ENCODE peak calls at places on chromosomes 13 and 19, in nine cellular contexts. I is stimulated activated CD4-positive, alpha-beta T cell treated with anti-CD3 and anti-CD28 coated beads, TNF-alpha, amount 100 ng/mL, for 1 hour; N is brain microvascular endothelial cell; Y is mucosa of descending colon; T is activated CD4-positive, alpha-beta T cell treated with anti-CD3 and anti-CD28 coated beads, Interleukin-2, amount 10 ng/mL, durations not matched to agents 7 days and 5 days; O is T-helper 1 cell; C is cardiac fibroblast; M is naive thymus-derived CD8-positive, alpha-beta T cell; R is stimulated activated naive B cell treated with anti-CD40 and anti-IgM and Interleukin-4, amounts not matched to agents 10 μg/mL and 1 μg/mL and 100 μg/mL, for 72 hours. K is an unnamed sample.

GRCh38 chr19:18464646-18465045 is 26.7 kb upstream of the ISYNA1 start:
- DNase-seq in O (no peak), C (peak; percentile 96), N (peak; percentile 82), I (no peak), Y (no peak), M (no peak), T (no peak), R (no peak), K (no peak)

GRCh38 chr19:41089955-41090354 is 1.7 kb downstream of the CYP2A13 start:
- DNase-seq in R (no peak), T (no peak), Y (no peak), C (no peak), N (no peak), M (no peak), O (no peak), I (no peak), K (no peak)

GRCh38 chr13:51626749-51627148 is 42.5 kb downstream of the WDFY2 start:
- DNase-seq in O (no peak), C (no peak), I (no peak), T (no peak), N (no peak), Y (no peak), R (no peak), M (no peak), K (no peak)

GRCh38 chr13:38883783-38884182 is 106.8 kb downstream of the STOML3 start:
- DNase-seq in T (no peak), M (no peak), Y (no peak), O (no peak), N (peak; percentile 49), I (no peak), C (peak; percentile 8), R (no peak), K (no peak)

GRCh38 chr19:4360641-4361151 is 17.3 kb downstream of the MPND start:
- DNase-seq in N (no peak), C (no peak), T (no peak), I (no peak), O (no peak), Y (no peak), R (no peak), M (no peak), K (no peak)

GRCh38 chr13:109123971-109124370 is 494.6 kb downstream of the MYO16 start:
- DNase-seq in R (no peak), Y (no peak), I (no peak), M (no peak), O (no peak), N (no peak), T (no peak), C (no peak), K (no peak)

GRCh38 chr19:54470276-54470887 is 2.7 kb downstream of the CDC42EP5 start:
- DNase-seq in M (no peak), R (no peak), C (no peak), T (no peak), I (no peak), Y (peak; percentile 19), N (no peak), O (no peak), K (peak; percentile 23)

GRCh38 chr13:69683921-69684663 is 423.5 kb upstream of the ATXN8OS start:
- DNase-seq in R (no peak), M (no peak), C (no peak), O (no peak), I (no peak), N (no peak), Y (no peak), T (no peak), K (no peak)

GRCh38 chr19:47045867-47046470 is 2.5 kb downstream of the TMEM160 start:
- DNase-seq in N (no peak), C (no peak), T (no peak), I (no peak), R (no peak), Y (no peak), O (no peak), M (no peak), K (no peak)